ENCODE peak calls at places on chromosome 10, in nine cellular contexts. One of them, this sample, is unnamed. For H3K4me1, the result is how much of the 10 kb centered on the place peaks cover.

GRCh38 chr10:96512524-96512991 is 1.2 kb downstream of the TLL2 start:
- DNase-seq in stomach: no peak
- DNase-seq in suprapubic skin: peak
- DNase-seq in transverse colon: peak
- DNase-seq in GM12878: no peak
- DNase-seq in tibial nerve: no peak
- DNase-seq in A549: no peak
- DNase-seq in H1: peak
- DNase-seq in ovary: peak
- DNase-seq in this sample: no peak

GRCh38 chr10:70729763-70730357 is 55.3 kb downstream of the TBATA start:
- DNase-seq in stomach: no peak
- DNase-seq in suprapubic skin: no peak
- DNase-seq in transverse colon: peak
- DNase-seq in GM12878: no peak
- DNase-seq in tibial nerve: no peak
- DNase-seq in A549: no peak
- DNase-seq in H1: no peak
- DNase-seq in ovary: no peak
- DNase-seq in this sample: no peak

GRCh38 chr10:86936661-86937501 is 20.5 kb downstream of the MMRN2 start:
- DNase-seq in stomach: peak
- DNase-seq in suprapubic skin: peak
- DNase-seq in transverse colon: no peak
- DNase-seq in GM12878: no peak
- DNase-seq in tibial nerve: no peak
- DNase-seq in A549: no peak
- DNase-seq in H1: no peak
- DNase-seq in ovary: peak
- DNase-seq in this sample: no peak

GRCh38 chr10:124588736-124589451 is 127.3 kb downstream of the LHPP start:
- DNase-seq in stomach: peak
- DNase-seq in suprapubic skin: no peak
- DNase-seq in transverse colon: peak
- DNase-seq in GM12878: no peak
- DNase-seq in tibial nerve: no peak
- DNase-seq in A549: no peak
- DNase-seq in H1: no peak
- DNase-seq in ovary: peak
- DNase-seq in this sample: no peak

GRCh38 chr10:103890194-103890658 is 27.8 kb downstream of the STN1 start:
- DNase-seq in stomach: peak
- DNase-seq in suprapubic skin: no peak
- DNase-seq in transverse colon: peak
- DNase-seq in GM12878: no peak
- DNase-seq in tibial nerve: no peak
- DNase-seq in A549: peak
- DNase-seq in H1: no peak
- DNase-seq in ovary: no peak
- DNase-seq in this sample: no peak

GRCh38 chr10:44971419-44971818 is 7.2 kb downstream of the DEPP1 start:
- DNase-seq in stomach: no peak
- DNase-seq in suprapubic skin: no peak
- DNase-seq in transverse colon: no peak
- DNase-seq in GM12878: no peak
- DNase-seq in tibial nerve: no peak
- DNase-seq in A549: no peak
- DNase-seq in H1: no peak
- DNase-seq in ovary: peak
- DNase-seq in this sample: peak

GRCh38 chr10:43824934-43825333 is 176.3 kb upstream of the ZNF32 start:
- DNase-seq in stomach: no peak
- DNase-seq in suprapubic skin: no peak
- DNase-seq in transverse colon: peak
- DNase-seq in GM12878: no peak
- DNase-seq in tibial nerve: peak
- DNase-seq in A549: no peak
- DNase-seq in H1: no peak
- DNase-seq in ovary: peak
- DNase-seq in this sample: peak

GRCh38 chr10:80739963-80740715 is 202.4 kb downstream of the SH2D4B start:
- DNase-seq in stomach: no peak
- DNase-seq in suprapubic skin: no peak
- DNase-seq in transverse colon: no peak
- DNase-seq in GM12878: no peak
- DNase-seq in tibial nerve: no peak
- DNase-seq in A549: no peak
- DNase-seq in H1: no peak
- DNase-seq in ovary: no peak
- DNase-seq in this sample: no peak

GRCh38 chr10:43230909-43231522 is 35.8 kb downstream of the RASGEF1A start:
- DNase-seq in stomach: no peak
- DNase-seq in suprapubic skin: peak
- DNase-seq in transverse colon: peak
- DNase-seq in GM12878: no peak
- DNase-seq in tibial nerve: no peak
- DNase-seq in A549: no peak
- DNase-seq in H1: no peak
- DNase-seq in ovary: peak
- DNase-seq in this sample: peak

GRCh38 chr10:133327651-133328357 is 8.9 kb downstream of the CALY start:
- DNase-seq in stomach: no peak
- DNase-seq in suprapubic skin: no peak
- DNase-seq in transverse colon: no peak
- DNase-seq in GM12878: no peak
- DNase-seq in tibial nerve: no peak
- DNase-seq in A549: no peak
- DNase-seq in H1: no peak
- DNase-seq in ovary: no peak
- DNase-seq in this sample: no peak

GRCh38 chr10:84291389-84291788 is 37.0 kb upstream of the CCSER2 start:
- DNase-seq in stomach: no peak
- DNase-seq in suprapubic skin: no peak
- DNase-seq in transverse colon: no peak
- DNase-seq in GM12878: no peak
- DNase-seq in tibial nerve: no peak
- DNase-seq in A549: no peak
- DNase-seq in H1: no peak
- DNase-seq in ovary: no peak
- DNase-seq in this sample: no peak

GRCh38 chr10:44930904-44931620 is 19.9 kb downstream of the TMEM72 start:
- DNase-seq in stomach: no peak
- DNase-seq in suprapubic skin: no peak
- DNase-seq in transverse colon: no peak
- DNase-seq in GM12878: no peak
- DNase-seq in tibial nerve: no peak
- DNase-seq in A549: no peak
- DNase-seq in H1: no peak
- DNase-seq in ovary: no peak
- DNase-seq in this sample: peak

DNA sequence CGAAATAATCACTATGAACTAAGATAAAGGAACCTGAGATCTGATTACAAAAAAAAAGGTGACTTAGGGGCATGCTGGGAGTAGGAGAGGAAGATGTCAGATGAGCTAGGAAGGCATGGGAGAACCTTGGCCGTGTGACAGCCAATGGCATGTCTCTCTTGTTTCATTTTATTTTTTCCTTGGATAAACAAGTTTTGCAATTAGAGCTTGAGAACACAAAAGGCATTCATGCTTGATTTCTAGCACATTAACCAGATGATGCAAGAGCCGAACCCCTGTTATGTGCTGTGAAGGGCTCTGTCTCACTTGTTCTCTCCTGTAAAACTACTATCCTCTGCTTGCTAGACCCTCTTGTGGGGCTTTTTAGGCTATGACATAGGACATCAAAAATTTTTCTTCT is 134.3 kb upstream of the ASAH2 start:
- DNase-seq in stomach: no peak
- DNase-seq in suprapubic skin: no peak
- DNase-seq in transverse colon: no peak
- DNase-seq in GM12878: no peak
- DNase-seq in tibial nerve: peak
- DNase-seq in A549: no peak
- DNase-seq in H1: no peak
- DNase-seq in ovary: peak
- DNase-seq in this sample: no peak
- TF ChIP-seq EP300 in stomach: no peak
- TF ChIP-seq EP300 in suprapubic skin: no peak
- TF ChIP-seq EP300 in transverse colon: no peak
- TF ChIP-seq EP300 in GM12878: no peak
- TF ChIP-seq EP300 in tibial nerve: peak
- TF ChIP-seq EP300 in A549: no peak
- TF ChIP-seq EP300 in H1: no peak
- TF ChIP-seq EP300 in ovary: no peak
- TF ChIP-seq EP300 in this sample: no peak

GRCh38 chr10:101939718-101940117 is 96.1 kb upstream of the KCNIP2 start:
- DNase-seq in stomach: no peak
- DNase-seq in suprapubic skin: no peak
- DNase-seq in transverse colon: no peak
- DNase-seq in GM12878: no peak
- DNase-seq in tibial nerve: no peak
- DNase-seq in A549: no peak
- DNase-seq in H1: no peak
- DNase-seq in ovary: no peak
- DNase-seq in this sample: no peak
- H3K4me1 ChIP-seq in stomach: under half
- H3K4me1 ChIP-seq in suprapubic skin: under half
- H3K4me1 ChIP-seq in transverse colon: under half
- H3K4me1 ChIP-seq in GM12878: under half
- H3K4me1 ChIP-seq in tibial nerve: under half
- H3K4me1 ChIP-seq in A549: half or more
- H3K4me1 ChIP-seq in H1: under half
- H3K4me1 ChIP-seq in ovary: under half
- H3K4me1 ChIP-seq in this sample: half or more

GRCh38 chr10:91091780-91092179 is 128.7 kb upstream of the PCGF5 start:
- DNase-seq in stomach: no peak
- DNase-seq in suprapubic skin: no peak
- DNase-seq in transverse colon: no peak
- DNase-seq in GM12878: no peak
- DNase-seq in tibial nerve: no peak
- DNase-seq in A549: no peak
- DNase-seq in H1: no peak
- DNase-seq in ovary: no peak
- DNase-seq in this sample: no peak
- TF ChIP-seq EP300 in stomach: no peak
- TF ChIP-seq EP300 in suprapubic skin: no peak
- TF ChIP-seq EP300 in transverse colon: no peak
- TF ChIP-seq EP300 in GM12878: no peak
- TF ChIP-seq EP300 in tibial nerve: no peak
- TF ChIP-seq EP300 in A549: no peak
- TF ChIP-seq EP300 in H1: no peak
- TF ChIP-seq EP300 in ovary: no peak
- TF ChIP-seq EP300 in this sample: no peak

DNA sequence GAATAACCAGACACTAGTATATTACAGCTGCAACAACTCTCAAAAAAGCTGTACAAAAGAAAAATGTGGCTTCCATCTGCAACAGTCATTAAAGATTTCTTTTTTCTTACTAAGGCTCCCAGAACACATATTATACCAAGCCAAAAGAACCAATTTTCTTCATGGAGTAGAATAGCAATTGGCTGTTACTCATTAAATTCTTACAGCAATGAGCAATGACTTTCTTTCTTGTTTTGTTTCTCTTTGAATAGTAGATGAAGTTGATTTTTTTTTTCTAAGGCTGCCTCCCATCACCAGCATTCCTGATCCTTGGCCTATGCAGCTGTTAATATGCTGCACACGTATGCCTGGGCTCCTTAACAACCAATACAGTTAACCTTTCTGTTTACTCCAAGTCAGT is 36.6 kb upstream of the SPOCK2 start:
- DNase-seq in stomach: no peak
- DNase-seq in suprapubic skin: no peak
- DNase-seq in transverse colon: no peak
- DNase-seq in GM12878: no peak
- DNase-seq in tibial nerve: no peak
- DNase-seq in A549: no peak
- DNase-seq in H1: no peak
- DNase-seq in ovary: no peak
- DNase-seq in this sample: no peak
- H3K4me1 ChIP-seq in stomach: under half
- H3K4me1 ChIP-seq in suprapubic skin: under half
- H3K4me1 ChIP-seq in transverse colon: under half
- H3K4me1 ChIP-seq in GM12878: under half
- H3K4me1 ChIP-seq in tibial nerve: under half
- H3K4me1 ChIP-seq in A549: under half
- H3K4me1 ChIP-seq in H1: under half
- H3K4me1 ChIP-seq in ovary: under half
- H3K4me1 ChIP-seq in this sample: under half